ENCODE peak calls at places on chromosomes 3 and 15, in four cellular contexts. One of them, this sample, is unnamed.

GRCh38 chr15:93432474-93432873 is 343.5 kb upstream of the RGMA start:
- DNase-seq in hepatocyte: no peak
- DNase-seq in cardiac muscle cell: no peak
- DNase-seq in neural crest cell: no peak
- DNase-seq in this sample: no peak

GRCh38 chr15:43210807-43211206 is 10.0 kb downstream of the EPB42 start:
- DNase-seq in neural crest cell: no peak
- DNase-seq in cardiac muscle cell: no peak
- DNase-seq in hepatocyte: no peak
- DNase-seq in this sample: no peak

GRCh38 chr3:131107637-131108433 is 81.2 kb downstream of the NEK11 start:
- DNase-seq in hepatocyte: no peak
- DNase-seq in cardiac muscle cell: no peak
- DNase-seq in neural crest cell: no peak
- DNase-seq in this sample: no peak

GRCh38 chr3:30679045-30679444 is 72.6 kb downstream of the TGFBR2 start:
- DNase-seq in neural crest cell: no peak
- DNase-seq in hepatocyte: no peak
- DNase-seq in cardiac muscle cell: no peak
- DNase-seq in this sample: no peak

GRCh38 chr15:31024979-31025378 is 33.6 kb upstream of the MTMR10 start:
- DNase-seq in neural crest cell: no peak
- DNase-seq in cardiac muscle cell: no peak
- DNase-seq in hepatocyte: peak
- DNase-seq in this sample: no peak

GRCh38 chr3:129051776-129052400 is 8.7 kb upstream of the GP9 start:
- DNase-seq in neural crest cell: no peak
- DNase-seq in cardiac muscle cell: no peak
- DNase-seq in hepatocyte: no peak
- DNase-seq in this sample: no peak

GRCh38 chr15:39625856-39626255 is 45.0 kb downstream of the THBS1 start:
- DNase-seq in cardiac muscle cell: no peak
- DNase-seq in neural crest cell: no peak
- DNase-seq in hepatocyte: no peak
- DNase-seq in this sample: no peak

GRCh38 chr3:172591876-172592771 is 68.9 kb upstream of the TNFSF10 start:
- DNase-seq in hepatocyte: no peak
- DNase-seq in neural crest cell: no peak
- DNase-seq in cardiac muscle cell: no peak
- DNase-seq in this sample: no peak

GRCh38 chr15:40985541-40986330 is 32.5 kb downstream of the CHAC1 start:
- DNase-seq in hepatocyte: no peak
- DNase-seq in neural crest cell: no peak
- DNase-seq in cardiac muscle cell: no peak
- DNase-seq in this sample: no peak

GRCh38 chr3:33792167-33792892 is 6.1 kb upstream of the PDCD6IP start:
- DNase-seq in cardiac muscle cell: no peak
- DNase-seq in hepatocyte: no peak
- DNase-seq in neural crest cell: no peak
- DNase-seq in this sample: no peak

GRCh38 chr3:186679151-186679550 is 13.3 kb downstream of the HRG start:
- DNase-seq in cardiac muscle cell: no peak
- DNase-seq in neural crest cell: no peak
- DNase-seq in hepatocyte: no peak
- DNase-seq in this sample: no peak

GRCh38 chr15:76185716-76186115 is 125.6 kb downstream of the ETFA start:
- DNase-seq in hepatocyte: peak
- DNase-seq in neural crest cell: peak
- DNase-seq in cardiac muscle cell: peak
- DNase-seq in this sample: no peak

GRCh38 chr3:8233938-8234337 is 267.7 kb upstream of the LMCD1 start:
- DNase-seq in cardiac muscle cell: no peak
- DNase-seq in neural crest cell: no peak
- DNase-seq in hepatocyte: no peak
- DNase-seq in this sample: no peak

GRCh38 chr3:190387578-190388213 is at the start of gene CLDN16:
- DNase-seq in hepatocyte: no peak
- DNase-seq in cardiac muscle cell: no peak
- DNase-seq in neural crest cell: no peak
- DNase-seq in this sample: no peak

GRCh38 chr3:50195501-50196252 is 4.3 kb downstream of the GNAT1 start:
- DNase-seq in hepatocyte: peak
- DNase-seq in cardiac muscle cell: no peak
- DNase-seq in neural crest cell: no peak
- DNase-seq in this sample: no peak

GRCh38 chr3:78139166-78139565 is 1099.3 kb downstream of the ROBO2 start:
- DNase-seq in hepatocyte: no peak
- DNase-seq in neural crest cell: no peak
- DNase-seq in cardiac muscle cell: no peak
- DNase-seq in this sample: no peak

GRCh38 chr3:122283796-122284445 is 41.1 kb upstream of the CSTA start:
- DNase-seq in cardiac muscle cell: no peak
- DNase-seq in hepatocyte: no peak
- DNase-seq in neural crest cell: no peak
- DNase-seq in this sample: no peak

GRCh38 chr3:161644871-161645636 is 148.4 kb downstream of the OTOL1 start:
- DNase-seq in cardiac muscle cell: no peak
- DNase-seq in hepatocyte: peak
- DNase-seq in neural crest cell: no peak
- DNase-seq in this sample: no peak

GRCh38 chr3:30457081-30457480 is 149.3 kb upstream of the TGFBR2 start:
- DNase-seq in cardiac muscle cell: no peak
- DNase-seq in hepatocyte: no peak
- DNase-seq in neural crest cell: no peak
- DNase-seq in this sample: no peak

GRCh38 chr3:194158942-194159439 is 23.0 kb downstream of the HES1 start:
- DNase-seq in hepatocyte: peak
- DNase-seq in cardiac muscle cell: no peak
- DNase-seq in neural crest cell: no peak
- DNase-seq in this sample: no peak

GRCh38 chr15:78640840-78641733 is at the start of gene CHRNB4:
- DNase-seq in hepatocyte: peak
- DNase-seq in cardiac muscle cell: peak
- DNase-seq in neural crest cell: peak
- DNase-seq in this sample: no peak

GRCh38 chr3:99808163-99808794 is 9.4 kb upstream of the CMSS1 start:
- DNase-seq in cardiac muscle cell: peak
- DNase-seq in neural crest cell: peak
- DNase-seq in hepatocyte: peak
- DNase-seq in this sample: no peak

GRCh38 chr15:64209680-64210334 is 47.0 kb upstream of the PPIB start:
- DNase-seq in cardiac muscle cell: peak
- DNase-seq in hepatocyte: peak
- DNase-seq in neural crest cell: no peak
- DNase-seq in this sample: no peak

GRCh38 chr3:99172736-99173657 is 271.5 kb upstream of the DCBLD2 start:
- DNase-seq in hepatocyte: peak
- DNase-seq in neural crest cell: peak
- DNase-seq in cardiac muscle cell: peak
- DNase-seq in this sample: no peak

GRCh38 chr3:11507719-11508118 is 136.0 kb downstream of the VGLL4 start:
- DNase-seq in neural crest cell: no peak
- DNase-seq in cardiac muscle cell: no peak
- DNase-seq in hepatocyte: no peak
- DNase-seq in this sample: no peak

GRCh38 chr15:69820819-69821218 is 276.9 kb downstream of the TLE3 start:
- DNase-seq in hepatocyte: peak
- DNase-seq in neural crest cell: no peak
- DNase-seq in cardiac muscle cell: no peak
- DNase-seq in this sample: no peak

GRCh38 chr3:13565581-13566461 is 16.9 kb downstream of the FBLN2 start:
- DNase-seq in hepatocyte: no peak
- DNase-seq in cardiac muscle cell: peak
- DNase-seq in neural crest cell: no peak
- DNase-seq in this sample: no peak

GRCh38 chr3:25588441-25589103 is 76.1 kb downstream of the TOP2B start:
- DNase-seq in hepatocyte: no peak
- DNase-seq in cardiac muscle cell: no peak
- DNase-seq in neural crest cell: no peak
- DNase-seq in this sample: no peak

GRCh38 chr3:192923731-192924130 is 6.1 kb upstream of the MB21D2 start:
- DNase-seq in neural crest cell: no peak
- DNase-seq in hepatocyte: peak
- DNase-seq in cardiac muscle cell: no peak
- DNase-seq in this sample: no peak

GRCh38 chr3:196216681-196217211 is 412 bp downstream of the SLC51A start:
- DNase-seq in cardiac muscle cell: no peak
- DNase-seq in neural crest cell: no peak
- DNase-seq in hepatocyte: no peak
- DNase-seq in this sample: no peak

GRCh38 chr3:113948015-113948917 is 453 bp downstream of the ZDHHC23 start:
- DNase-seq in cardiac muscle cell: peak
- DNase-seq in neural crest cell: peak
- DNase-seq in hepatocyte: peak
- DNase-seq in this sample: no peak

GRCh38 chr15:70376929-70377691 is 279.4 kb upstream of the TLE3 start:
- DNase-seq in cardiac muscle cell: peak
- DNase-seq in hepatocyte: peak
- DNase-seq in neural crest cell: no peak
- DNase-seq in this sample: no peak

GRCh38 chr3:50321844-50322385 is 630 bp downstream of the HYAL2 start:
- DNase-seq in hepatocyte: no peak
- DNase-seq in neural crest cell: peak
- DNase-seq in cardiac muscle cell: no peak
- DNase-seq in this sample: peak

DNA sequence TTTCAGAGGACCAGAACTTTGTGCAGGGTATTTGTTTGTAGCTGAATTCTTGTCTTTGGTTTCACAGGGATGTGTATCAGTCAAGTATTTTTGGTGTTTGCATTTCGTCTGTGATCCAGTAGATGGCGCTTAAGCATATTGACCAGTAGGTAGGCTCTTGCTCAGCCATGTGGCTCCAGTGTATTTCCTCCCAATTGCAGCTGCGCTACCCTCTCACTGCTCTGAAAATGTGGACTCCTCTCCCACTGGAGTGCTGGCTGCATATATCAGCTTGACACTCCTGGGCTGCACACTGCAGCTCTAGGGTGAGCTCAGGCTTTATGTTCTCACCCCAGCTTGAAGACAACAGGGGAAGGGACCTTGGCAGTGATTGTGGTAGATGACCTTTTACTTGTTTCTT is 1264.3 kb upstream of the ALCAM start:
- DNase-seq in cardiac muscle cell: peak
- DNase-seq in neural crest cell: peak
- DNase-seq in hepatocyte: peak
- DNase-seq in this sample: no peak
- TF ChIP-seq CTCF in cardiac muscle cell: peak
- TF ChIP-seq CTCF in neural crest cell: peak
- TF ChIP-seq CTCF in hepatocyte: peak
- TF ChIP-seq CTCF in this sample: peak

DNA sequence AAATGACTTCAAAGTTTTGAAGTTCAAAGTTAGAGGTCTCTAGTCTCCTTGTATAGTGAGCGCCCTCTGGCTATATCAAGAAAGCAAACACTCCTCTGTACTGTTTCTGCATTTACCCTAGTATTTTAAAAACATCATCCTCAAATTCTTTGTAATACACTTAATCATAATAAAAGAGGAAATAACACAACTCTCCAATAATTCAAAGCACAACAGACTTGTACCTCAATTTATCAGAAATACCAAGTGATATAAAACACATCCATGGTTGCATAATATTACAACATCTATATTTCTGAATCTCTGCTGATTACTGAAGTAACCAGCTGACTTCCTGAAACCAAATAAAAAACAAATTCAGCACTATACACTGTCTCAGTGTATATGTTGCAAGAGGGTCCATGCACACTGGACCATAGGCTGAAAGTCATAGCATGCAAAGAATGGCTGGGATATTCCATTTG is 12.5 kb downstream of the PLOD2 start:
- DNase-seq in hepatocyte: no peak
- DNase-seq in cardiac muscle cell: no peak
- DNase-seq in neural crest cell: no peak
- DNase-seq in this sample: no peak
- TF ChIP-seq CTCF in hepatocyte: peak
- TF ChIP-seq CTCF in cardiac muscle cell: peak
- TF ChIP-seq CTCF in neural crest cell: no peak
- TF ChIP-seq CTCF in this sample: peak

GRCh38 chr15:100132309-100132708 is 209.5 kb downstream of the ADAMTS17 start:
- DNase-seq in hepatocyte: no peak
- DNase-seq in cardiac muscle cell: no peak
- DNase-seq in neural crest cell: no peak
- DNase-seq in this sample: no peak
- TF ChIP-seq CTCF in hepatocyte: no peak
- TF ChIP-seq CTCF in cardiac muscle cell: no peak
- TF ChIP-seq CTCF in neural crest cell: no peak
- TF ChIP-seq CTCF in this sample: no peak

GRCh38 chr15:101679861-101680260 is 27.7 kb upstream of the TM2D3 start:
- DNase-seq in neural crest cell: no peak
- DNase-seq in cardiac muscle cell: no peak
- DNase-seq in hepatocyte: peak
- DNase-seq in this sample: no peak
- TF ChIP-seq CTCF in neural crest cell: no peak
- TF ChIP-seq CTCF in cardiac muscle cell: no peak
- TF ChIP-seq CTCF in hepatocyte: no peak
- TF ChIP-seq CTCF in this sample: no peak

DNA sequence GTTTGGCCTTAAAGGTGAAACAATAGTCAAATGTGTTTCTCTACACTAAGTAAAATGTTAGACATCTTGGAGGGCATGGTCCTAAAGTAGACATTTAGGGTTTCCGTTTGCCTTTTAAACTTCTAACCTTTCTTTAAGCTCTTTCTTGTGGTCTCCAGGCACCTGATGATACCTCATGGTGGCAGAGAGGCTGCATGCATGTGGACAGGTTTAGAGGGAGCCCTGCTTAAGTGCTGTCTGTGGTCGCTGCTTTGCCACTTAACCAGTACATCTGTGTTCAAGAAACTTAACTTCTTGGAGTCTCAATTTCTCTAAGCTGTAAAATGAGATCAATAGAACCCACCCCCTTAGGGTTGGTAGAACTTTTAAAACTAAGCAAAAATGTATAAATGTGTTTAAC is 6.2 kb downstream of the MITF start:
- DNase-seq in neural crest cell: no peak
- DNase-seq in cardiac muscle cell: no peak
- DNase-seq in hepatocyte: no peak
- DNase-seq in this sample: no peak
- TF ChIP-seq CTCF in neural crest cell: no peak
- TF ChIP-seq CTCF in cardiac muscle cell: no peak
- TF ChIP-seq CTCF in hepatocyte: no peak
- TF ChIP-seq CTCF in this sample: no peak

This sample was measured in D721Med.